ENCODE peak calls at places on chromosome 18, in four cellular contexts. B is naive thymus-derived CD4-positive, alpha-beta T cell; C is fibroblast of lung; X is astrocyte. Y is an unnamed sample.

GRCh38 chr18:35267161-35267651 is 22.8 kb downstream of the ZSCAN30 start:
- DNase-seq in X (peak; percentile 56), C (peak; percentile 69), B (peak; percentile 56), Y (peak; percentile 60)

GRCh38 chr18:5294113-5294617 is 1.4 kb downstream of the ZBTB14 start:
- DNase-seq in B (peak; percentile 27), C (peak; percentile 5), X (no peak), Y (no peak)

GRCh38 chr18:37450434-37451133 is 115.0 kb downstream of the CELF4 start:
- DNase-seq in X (no peak), B (no peak), C (peak; percentile 13), Y (no peak)

GRCh38 chr18:76256897-76257500 is 238.0 kb downstream of the ZNF516 start:
- DNase-seq in B (no peak), X (peak; percentile 49), C (peak; percentile 66), Y (peak; percentile 6)

GRCh38 chr18:44452346-44452745 is 228.3 kb upstream of the SETBP1 start:
- DNase-seq in X (peak; percentile 47), B (no peak), C (peak; percentile 65), Y (no peak)

GRCh38 chr18:32483002-32483401 is 12.3 kb upstream of the GAREM1 start:
- DNase-seq in B (no peak), X (no peak), C (no peak), Y (no peak)

GRCh38 chr18:39463986-39464385 is 1898.4 kb upstream of the CELF4 start:
- DNase-seq in X (no peak), C (no peak), B (no peak), Y (no peak)

GRCh38 chr18:41754332-41754731 is 200.7 kb upstream of the PIK3C3 start:
- DNase-seq in X (no peak), C (no peak), B (no peak), Y (no peak)

GRCh38 chr18:48828713-48829442 is 121.9 kb downstream of the SMAD7 start:
- DNase-seq in B (no peak), C (no peak), X (no peak), Y (no peak)

GRCh38 chr18:23573948-23574431 is 12.3 kb downstream of the NPC1 start:
- DNase-seq in X (peak; percentile 82), C (peak; percentile 85), B (no peak), Y (peak; percentile 31)

GRCh38 chr18:75375341-75375740 is 52.2 kb downstream of the SMIM21 start:
- DNase-seq in C (no peak), B (no peak), X (no peak), Y (no peak)

GRCh38 chr18:10113156-10114022 is 199.6 kb downstream of the VAPA start:
- DNase-seq in C (no peak), B (no peak), X (no peak), Y (no peak)

GRCh38 chr18:7164610-7165009 is 47.0 kb upstream of the LAMA1 start:
- DNase-seq in C (no peak), X (no peak), B (no peak), Y (no peak)

GRCh38 chr18:51064256-51064655 is 34.2 kb downstream of the SMAD4 start:
- DNase-seq in X (no peak), C (no peak), B (no peak), Y (no peak)
- H3K36me3 ChIP-seq in X (peaks cover 23% of the 10 kb centered on the region), C (no peaks in the 10 kb centered on the region), B (peaks cover 21% of the 10 kb centered on the region), Y (peaks cover 69% of the 10 kb centered on the region)

DNA sequence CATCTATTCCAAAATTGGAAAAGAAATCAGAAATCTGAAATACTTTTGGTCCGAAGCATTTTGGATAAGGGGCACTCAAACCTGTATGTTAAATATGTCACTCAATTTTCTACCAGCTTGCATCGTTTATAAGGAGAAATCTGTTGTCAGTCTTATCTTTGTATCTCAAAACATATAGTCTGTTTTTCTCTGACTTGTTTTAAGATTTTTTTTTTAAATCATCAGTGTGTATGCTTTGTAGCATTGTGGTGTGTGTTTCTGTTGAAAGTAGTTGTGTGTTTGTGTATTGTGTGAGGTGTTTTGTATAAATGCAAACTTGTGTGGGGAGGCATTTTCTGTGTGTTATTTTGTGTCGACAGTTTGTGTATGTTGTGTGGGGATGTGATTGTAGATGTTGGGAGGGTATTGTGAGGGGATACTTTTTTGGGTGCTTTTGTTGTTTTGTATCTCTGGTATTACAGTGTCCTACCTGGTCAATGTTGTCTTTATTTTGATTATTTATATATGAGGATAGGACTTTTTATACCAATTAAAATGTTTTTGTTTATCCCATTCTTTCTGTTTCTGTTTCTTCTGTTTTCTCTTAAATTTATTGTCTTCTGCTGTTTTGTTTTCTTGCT is 30.9 kb downstream of the SMCHD1 start:
- DNase-seq in B (no peak), X (no peak), C (no peak), Y (no peak)
- H3K36me3 ChIP-seq in B (peaks cover 13% of the 10 kb centered on the region), X (peaks cover 4% of the 10 kb centered on the region), C (no peaks in the 10 kb centered on the region), Y (peaks cover 84% of the 10 kb centered on the region)

GRCh38 chr18:79251021-79251420 is 144.7 kb upstream of the NFATC1 start:
- DNase-seq in C (peak; percentile 12), X (no peak), B (no peak), Y (no peak)
- H3K36me3 ChIP-seq in C (no peaks in the 10 kb centered on the region), X (no peaks in the 10 kb centered on the region), B (no peaks in the 10 kb centered on the region), Y (peaks cover 12% of the 10 kb centered on the region)

GRCh38 chr18:45894818-45895217 is 69.3 kb downstream of the SIGLEC15 start:
- DNase-seq in X (no peak), B (no peak), C (no peak), Y (no peak)
- H3K36me3 ChIP-seq in X (peaks cover 22% of the 10 kb centered on the region), B (peaks cover 9% of the 10 kb centered on the region), C (peaks cover 8% of the 10 kb centered on the region), Y (peaks cover 78% of the 10 kb centered on the region)